ENCODE peak calls at places on chromosome 17, in ten cellular contexts. One of them, this sample, is unnamed.

GRCh38 chr17:58525239-58525638 is 10.8 kb upstream of the MTMR4 start:
- DNase-seq in left colon: no peak
- DNase-seq in stimulated activated naive CD8-positive, alpha-beta T cell treated with anti-CD3 and anti-CD28 coated beads, Interleukin-15, Interleukin-2, amounts not matched to agents 100 U/mL and 50 U/mL, for 24 hours: no peak
- DNase-seq in left ventricle myocardium inferior: peak; percentile 63
- DNase-seq in mesothelial cell of epicardium: no peak
- DNase-seq in activated B cell treated with CpG ODN at 0.5 μM for 24 hours: no peak
- DNase-seq in ureter: no peak
- DNase-seq in right lobe of liver: no peak
- DNase-seq in left cardiac atrium: peak; percentile 72
- DNase-seq in GM23338: peak; percentile 50
- DNase-seq in this sample: no peak

GRCh38 chr17:1193300-1193699 is 13.5 kb upstream of the ABR start:
- DNase-seq in left colon: no peak
- DNase-seq in stimulated activated naive CD8-positive, alpha-beta T cell treated with anti-CD3 and anti-CD28 coated beads, Interleukin-15, Interleukin-2, amounts not matched to agents 100 U/mL and 50 U/mL, for 24 hours: no peak
- DNase-seq in left ventricle myocardium inferior: no peak
- DNase-seq in mesothelial cell of epicardium: no peak
- DNase-seq in activated B cell treated with CpG ODN at 0.5 μM for 24 hours: no peak
- DNase-seq in ureter: no peak
- DNase-seq in right lobe of liver: no peak
- DNase-seq in left cardiac atrium: no peak
- DNase-seq in GM23338: no peak
- DNase-seq in this sample: no peak

GRCh38 chr17:61412860-61413653 is 13.4 kb downstream of the TBX2 start:
- DNase-seq in left colon: peak; percentile 21
- DNase-seq in stimulated activated naive CD8-positive, alpha-beta T cell treated with anti-CD3 and anti-CD28 coated beads, Interleukin-15, Interleukin-2, amounts not matched to agents 100 U/mL and 50 U/mL, for 24 hours: no peak
- DNase-seq in left ventricle myocardium inferior: no peak
- DNase-seq in mesothelial cell of epicardium: no peak
- DNase-seq in activated B cell treated with CpG ODN at 0.5 μM for 24 hours: no peak
- DNase-seq in ureter: peak; percentile 48
- DNase-seq in right lobe of liver: no peak
- DNase-seq in left cardiac atrium: peak; percentile 16
- DNase-seq in GM23338: peak; percentile 64
- DNase-seq in this sample: no peak

GRCh38 chr17:50841949-50842354 is 6.6 kb downstream of the WFIKKN2 start:
- DNase-seq in left colon: peak; percentile 55
- DNase-seq in stimulated activated naive CD8-positive, alpha-beta T cell treated with anti-CD3 and anti-CD28 coated beads, Interleukin-15, Interleukin-2, amounts not matched to agents 100 U/mL and 50 U/mL, for 24 hours: peak; percentile 63
- DNase-seq in left ventricle myocardium inferior: peak; percentile 61
- DNase-seq in mesothelial cell of epicardium: no peak
- DNase-seq in activated B cell treated with CpG ODN at 0.5 μM for 24 hours: no peak
- DNase-seq in ureter: peak; percentile 80
- DNase-seq in right lobe of liver: peak; percentile 67
- DNase-seq in left cardiac atrium: peak; percentile 68
- DNase-seq in GM23338: peak; percentile 92
- DNase-seq in this sample: peak; percentile 31

GRCh38 chr17:73360961-73361761 is 49.4 kb upstream of the CDC42EP4 start:
- DNase-seq in left colon: no peak
- DNase-seq in stimulated activated naive CD8-positive, alpha-beta T cell treated with anti-CD3 and anti-CD28 coated beads, Interleukin-15, Interleukin-2, amounts not matched to agents 100 U/mL and 50 U/mL, for 24 hours: no peak
- DNase-seq in left ventricle myocardium inferior: no peak
- DNase-seq in mesothelial cell of epicardium: no peak
- DNase-seq in activated B cell treated with CpG ODN at 0.5 μM for 24 hours: no peak
- DNase-seq in ureter: no peak
- DNase-seq in right lobe of liver: no peak
- DNase-seq in left cardiac atrium: no peak
- DNase-seq in GM23338: peak; percentile 75
- DNase-seq in this sample: no peak

GRCh38 chr17:5416886-5417285 is 2.6 kb downstream of the NUP88 start:
- DNase-seq in left colon: peak; percentile 65
- DNase-seq in stimulated activated naive CD8-positive, alpha-beta T cell treated with anti-CD3 and anti-CD28 coated beads, Interleukin-15, Interleukin-2, amounts not matched to agents 100 U/mL and 50 U/mL, for 24 hours: no peak
- DNase-seq in left ventricle myocardium inferior: no peak
- DNase-seq in mesothelial cell of epicardium: no peak
- DNase-seq in activated B cell treated with CpG ODN at 0.5 μM for 24 hours: no peak
- DNase-seq in ureter: no peak
- DNase-seq in right lobe of liver: no peak
- DNase-seq in left cardiac atrium: no peak
- DNase-seq in GM23338: no peak
- DNase-seq in this sample: no peak

GRCh38 chr17:77127735-77128361 is 12.9 kb upstream of the SEC14L1 start:
- DNase-seq in left colon: peak; percentile 73
- DNase-seq in stimulated activated naive CD8-positive, alpha-beta T cell treated with anti-CD3 and anti-CD28 coated beads, Interleukin-15, Interleukin-2, amounts not matched to agents 100 U/mL and 50 U/mL, for 24 hours: peak; percentile 74
- DNase-seq in left ventricle myocardium inferior: peak; percentile 81
- DNase-seq in mesothelial cell of epicardium: no peak
- DNase-seq in activated B cell treated with CpG ODN at 0.5 μM for 24 hours: no peak
- DNase-seq in ureter: peak; percentile 58
- DNase-seq in right lobe of liver: peak; percentile 73
- DNase-seq in left cardiac atrium: peak; percentile 79
- DNase-seq in GM23338: no peak
- DNase-seq in this sample: peak; percentile 88

GRCh38 chr17:63337579-63337978 is 108.5 kb downstream of the CYB561 start:
- DNase-seq in left colon: no peak
- DNase-seq in stimulated activated naive CD8-positive, alpha-beta T cell treated with anti-CD3 and anti-CD28 coated beads, Interleukin-15, Interleukin-2, amounts not matched to agents 100 U/mL and 50 U/mL, for 24 hours: no peak
- DNase-seq in left ventricle myocardium inferior: no peak
- DNase-seq in mesothelial cell of epicardium: no peak
- DNase-seq in activated B cell treated with CpG ODN at 0.5 μM for 24 hours: no peak
- DNase-seq in ureter: no peak
- DNase-seq in right lobe of liver: no peak
- DNase-seq in left cardiac atrium: no peak
- DNase-seq in GM23338: no peak
- DNase-seq in this sample: no peak

GRCh38 chr17:42414782-42415409 is 8.2 kb downstream of the CAVIN1 start:
- DNase-seq in left colon: no peak
- DNase-seq in stimulated activated naive CD8-positive, alpha-beta T cell treated with anti-CD3 and anti-CD28 coated beads, Interleukin-15, Interleukin-2, amounts not matched to agents 100 U/mL and 50 U/mL, for 24 hours: peak; percentile 60
- DNase-seq in left ventricle myocardium inferior: no peak
- DNase-seq in mesothelial cell of epicardium: no peak
- DNase-seq in activated B cell treated with CpG ODN at 0.5 μM for 24 hours: no peak
- DNase-seq in ureter: no peak
- DNase-seq in right lobe of liver: no peak
- DNase-seq in left cardiac atrium: no peak
- DNase-seq in GM23338: no peak
- DNase-seq in this sample: peak; percentile 40

GRCh38 chr17:39808409-39808997 is 55.6 kb downstream of the IKZF3 start:
- DNase-seq in left colon: no peak
- DNase-seq in stimulated activated naive CD8-positive, alpha-beta T cell treated with anti-CD3 and anti-CD28 coated beads, Interleukin-15, Interleukin-2, amounts not matched to agents 100 U/mL and 50 U/mL, for 24 hours: no peak
- DNase-seq in left ventricle myocardium inferior: no peak
- DNase-seq in mesothelial cell of epicardium: no peak
- DNase-seq in activated B cell treated with CpG ODN at 0.5 μM for 24 hours: no peak
- DNase-seq in ureter: no peak
- DNase-seq in right lobe of liver: no peak
- DNase-seq in left cardiac atrium: no peak
- DNase-seq in GM23338: no peak
- DNase-seq in this sample: no peak

This sample was measured in central memory CD4-positive, alpha-beta T cell.